ENCODE peak calls at places on chromosomes 16 and 17, in five cellular contexts. G is EH, O is T-helper 2 cell, B is neural progenitor cell, Z is RWPE1. W is an unnamed sample.

GRCh38 chr16:5018791-5019190 is 14.9 kb downstream of the NAGPA start:
- DNase-seq in B (no peak), O (no peak), G (no peak), Z (no peak), W (no peak)

GRCh38 chr17:82228278-82228841 is 482 bp upstream of the SLC16A3 start:
- DNase-seq in O (peak), B (peak), Z (no peak), G (peak), W (no peak)

GRCh38 chr17:74543406-74543805 is 2.5 kb downstream of the CD300C start:
- DNase-seq in G (no peak), O (no peak), Z (no peak), B (no peak), W (no peak)

GRCh38 chr17:58224315-58224714 is 5.3 kb upstream of the MKS1 start:
- DNase-seq in B (no peak), Z (peak), O (no peak), G (peak), W (peak)

GRCh38 chr17:32917842-32918241 is 10.1 kb upstream of the TMEM98 start:
- DNase-seq in O (no peak), Z (no peak), G (no peak), B (no peak), W (no peak)

GRCh38 chr16:4293822-4294457 is 21.1 kb upstream of the TFAP4 start:
- DNase-seq in O (no peak), B (peak), Z (no peak), G (peak), W (peak)

GRCh38 chr16:15925631-15926030 is 23.8 kb upstream of the ABCC1 start:
- DNase-seq in B (peak), O (no peak), Z (no peak), G (no peak), W (no peak)

GRCh38 chr16:27450836-27451341 is 48.9 kb downstream of the IL21R start:
- DNase-seq in Z (no peak), G (no peak), O (peak), B (no peak), W (peak)

GRCh38 chr17:2697611-2698162 is 13.9 kb downstream of the CLUH start:
- DNase-seq in G (no peak), B (no peak), Z (no peak), O (no peak), W (no peak)

GRCh38 chr17:38568845-38569510 is 36.8 kb downstream of the SRCIN1 start:
- DNase-seq in Z (no peak), B (no peak), O (no peak), G (no peak), W (no peak)

GRCh38 chr17:3025421-3026124 is 37.8 kb downstream of the OR1D5 start:
- DNase-seq in G (no peak), O (no peak), Z (no peak), B (no peak), W (no peak)

GRCh38 chr17:29645516-29646051 is 22.9 kb upstream of the CORO6 start:
- DNase-seq in B (no peak), G (peak), O (no peak), Z (no peak), W (no peak)

GRCh38 chr16:46689492-46690280 is at the start of gene ORC6:
- DNase-seq in O (peak), B (peak), Z (peak), G (peak), W (peak)

GRCh38 chr17:28745777-28746473 is 2.1 kb downstream of the TRAF4 start:
- DNase-seq in B (no peak), G (peak), Z (peak), O (no peak), W (peak)

GRCh38 chr16:13961099-13961811 is 41.3 kb downstream of the ERCC4 start:
- DNase-seq in G (peak), O (no peak), B (no peak), Z (no peak), W (peak)

GRCh38 chr16:49977427-49977826 is 47.6 kb upstream of the CNEP1R1 start:
- DNase-seq in B (no peak), O (no peak), G (no peak), Z (no peak), W (no peak)

GRCh38 chr16:17306745-17307144 is 164.0 kb downstream of the XYLT1 start:
- DNase-seq in Z (no peak), B (no peak), O (no peak), G (no peak), W (no peak)

GRCh38 chr16:53945996-53946395 is 242.0 kb downstream of the FTO start:
- DNase-seq in O (peak), B (peak), G (peak), Z (peak), W (peak)

GRCh38 chr17:68356520-68356919 is 65.2 kb downstream of the ARSG start:
- DNase-seq in O (peak), B (no peak), Z (no peak), G (no peak), W (peak)

GRCh38 chr17:14198013-14198412 is 38.6 kb downstream of the CDRT15 start:
- DNase-seq in B (peak), G (no peak), O (no peak), Z (no peak), W (no peak)

GRCh38 chr16:87662254-87663204 is 60.2 kb downstream of the JPH3 start:
- DNase-seq in Z (no peak), B (no peak), G (no peak), O (no peak), W (no peak)

GRCh38 chr16:30353438-30354129 is 1.5 kb downstream of the CD2BP2 start:
- DNase-seq in G (no peak), B (no peak), O (no peak), Z (no peak), W (no peak)

W was measured in M059J.